ENCODE peak calls at places on chromosomes 1 and 21, in six cellular contexts. F is stimulated activated CD4-positive, alpha-beta T cell treated with anti-CD3 and anti-CD28 coated beads, Interleukin-15, amount 100 ng/mL, for 1 hour; C is right cardiac atrium; G is AG08395; U is NCI-H2081; Q is activated CD8-positive, alpha-beta memory T cell treated with anti-CD3 and anti-CD28 coated beads for 1 hour. E is an unnamed sample.

GRCh38 chr21:29477941-29478340 is 179.2 kb downstream of the BACH1 start:
- DNase-seq in F (no peak), C (no peak), U (no peak), Q (no peak), G (peak), E (no peak)

GRCh38 chr1:108016451-108016920 is 51.5 kb upstream of the VAV3 start:
- DNase-seq in G (peak), Q (no peak), U (no peak), C (no peak), F (no peak), E (no peak)

GRCh38 chr1:44318097-44319088 is 36.7 kb downstream of the ERI3 start:
- DNase-seq in F (no peak), G (peak), C (no peak), U (peak), Q (peak), E (no peak)

GRCh38 chr1:76330993-76331603 is 256.6 kb downstream of the ST6GALNAC3 start:
- DNase-seq in U (peak), Q (no peak), G (peak), F (no peak), C (no peak), E (no peak)

GRCh38 chr1:30084909-30085571 is 638.3 kb downstream of the MATN1 start:
- DNase-seq in C (peak), Q (no peak), F (no peak), G (no peak), U (no peak), E (no peak)

GRCh38 chr1:164588388-164589341 is 29.7 kb downstream of the PBX1 start:
- DNase-seq in Q (no peak), G (peak), U (peak), C (peak), F (no peak), E (no peak)

GRCh38 chr1:34871443-34872132 is 12.0 kb upstream of the SMIM12 start:
- DNase-seq in Q (no peak), U (no peak), F (no peak), C (no peak), G (no peak), E (no peak)

GRCh38 chr1:51927029-51927428 is 48.5 kb upstream of the NRDC start:
- DNase-seq in G (no peak), F (no peak), U (no peak), Q (no peak), C (no peak), E (no peak)

GRCh38 chr1:203145321-203146041 is 18.0 kb downstream of the ADORA1 start:
- DNase-seq in Q (no peak), U (no peak), C (peak), F (no peak), G (no peak), E (no peak)

GRCh38 chr1:204282801-204283200 is 69.0 kb upstream of the GOLT1A start:
- DNase-seq in G (no peak), F (no peak), U (no peak), C (peak), Q (no peak), E (no peak)

GRCh38 chr1:15057834-15058233 is 95.7 kb upstream of the TMEM51 start:
- DNase-seq in Q (no peak), G (no peak), C (no peak), F (no peak), U (no peak), E (no peak)

GRCh38 chr1:85397490-85398044 is 67.4 kb downstream of the DDAH1 start:
- DNase-seq in F (no peak), Q (no peak), C (no peak), G (no peak), U (no peak), E (no peak)

GRCh38 chr1:145961425-145962156 is 2.8 kb downstream of the ANKRD34A start:
- DNase-seq in C (peak), U (no peak), Q (no peak), G (no peak), F (no peak), E (no peak)

GRCh38 chr1:17885663-17886062 is 130.5 kb downstream of the ACTL8 start:
- DNase-seq in C (no peak), G (no peak), F (no peak), Q (no peak), U (no peak), E (no peak)

E was measured in D721Med.